ENCODE peak calls at places on chromosomes 11 and 22, in five cellular contexts. A is tibial nerve; Q is stomach; W is psoas muscle; S is CD8-positive, alpha-beta memory T cell. B is an unnamed sample.

GRCh38 chr11:2801711-2802388 is 83.7 kb downstream of the CDKN1C start:
- DNase-seq in Q (peak; percentile 23), S (no peak), W (peak; percentile 28), A (no peak), B (peak; percentile 8)

GRCh38 chr11:31493235-31493634 is 16.2 kb downstream of the IMMP1L start:
- DNase-seq in W (no peak), A (no peak), Q (no peak), S (no peak), B (no peak)

GRCh38 chr11:21604564-21604963 is 588.3 kb upstream of the ANO5 start:
- DNase-seq in S (no peak), Q (no peak), A (no peak), W (no peak), B (no peak)

GRCh38 chr22:31344369-31345330 is 1.5 kb downstream of the PATZ1 start:
- DNase-seq in A (peak; percentile 51), Q (peak; percentile 63), W (peak; percentile 68), S (peak; percentile 21), B (no peak)

GRCh38 chr22:46908641-46909107 is 146.2 kb downstream of the TBC1D22A start:
- DNase-seq in S (no peak), A (no peak), W (no peak), Q (no peak), B (no peak)

GRCh38 chr22:25514436-25514835 is 50.0 kb upstream of the GRK3 start:
- DNase-seq in A (no peak), W (no peak), S (no peak), Q (no peak), B (no peak)

GRCh38 chr11:130474637-130475400 is 26.4 kb downstream of the ADAMTS15 start:
- DNase-seq in Q (no peak), S (no peak), A (no peak), W (no peak), B (no peak)

GRCh38 chr11:65766535-65766934 is 14.2 kb downstream of the AP5B1 start:
- DNase-seq in W (no peak), S (no peak), A (no peak), Q (no peak), B (no peak)

GRCh38 chr22:31286360-31287255 is 5.7 kb downstream of the PIK3IP1 start:
- DNase-seq in S (peak; percentile 80), W (no peak), A (peak; percentile 55), Q (no peak), B (no peak)

GRCh38 chr22:20015971-20016733 is 471 bp downstream of the ARVCF start:
- DNase-seq in Q (peak; percentile 47), S (no peak), A (no peak), W (peak; percentile 66), B (peak; percentile 67)

GRCh38 chr11:100805509-100806199 is 118.6 kb downstream of the ARHGAP42 start:
- DNase-seq in S (no peak), Q (no peak), W (no peak), A (no peak), B (no peak)

GRCh38 chr22:43474161-43475101 is 62.6 kb downstream of the MPPED1 start:
- DNase-seq in A (no peak), S (no peak), W (no peak), Q (no peak), B (no peak)

GRCh38 chr11:110892741-110893285 is 180.6 kb upstream of the ARHGAP20 start:
- DNase-seq in W (no peak), S (no peak), A (no peak), Q (peak; percentile 43), B (no peak)

GRCh38 chr11:86916330-86916729 is 38.9 kb downstream of the FZD4 start:
- DNase-seq in Q (no peak), S (no peak), A (peak; percentile 17), W (no peak), B (no peak)

GRCh38 chr22:26995222-26995621 is 337.8 kb downstream of the MIAT start:
- DNase-seq in S (no peak), Q (no peak), A (no peak), W (no peak), B (no peak)
- H3K4me3 ChIP-seq in S (no peak overlapping the region), Q (no peak overlapping the region), A (no peak overlapping the region), W (no peak overlapping the region), B (no peak overlapping the region)

DNA sequence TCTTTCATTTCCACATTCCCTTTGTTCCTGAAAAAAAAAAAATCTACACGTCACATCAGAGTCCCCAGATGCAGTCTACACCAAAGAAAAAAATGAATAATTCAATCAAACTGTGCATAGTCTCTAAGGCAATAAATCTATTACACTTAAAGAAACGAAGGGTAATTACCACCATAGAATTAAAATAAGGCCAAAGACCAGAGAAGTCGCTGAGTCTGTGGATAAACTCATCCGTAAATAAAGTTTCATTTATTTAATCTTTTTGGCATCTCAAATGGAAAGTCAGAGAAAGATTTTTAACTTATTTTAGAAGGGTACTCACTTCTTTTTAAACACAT is 126.2 kb upstream of the C11orf58 start:
- DNase-seq in W (no peak), S (no peak), Q (no peak), A (no peak), B (no peak)
- H3K27ac ChIP-seq in W (no peak overlapping the region), S (no peak overlapping the region), Q (no peak overlapping the region), A (no peak overlapping the region), B (no peak overlapping the region)

GRCh38 chr11:134205729-134206128 is 18.0 kb downstream of the NCAPD3 start:
- DNase-seq in Q (no peak), A (no peak), S (no peak), W (no peak), B (no peak)

GRCh38 chr11:134202661-134203060 is 21.1 kb downstream of the NCAPD3 start:
- DNase-seq in S (no peak), A (no peak), Q (no peak), W (no peak), B (peak; percentile 38)

GRCh38 chr11:134196756-134197155 is 27.0 kb downstream of the NCAPD3 start:
- DNase-seq in Q (no peak), A (no peak), W (no peak), S (no peak), B (no peak)

GRCh38 chr11:134199531-134199930 is 24.2 kb downstream of the NCAPD3 start:
- DNase-seq in A (no peak), S (no peak), W (no peak), Q (no peak), B (no peak)

DNA sequence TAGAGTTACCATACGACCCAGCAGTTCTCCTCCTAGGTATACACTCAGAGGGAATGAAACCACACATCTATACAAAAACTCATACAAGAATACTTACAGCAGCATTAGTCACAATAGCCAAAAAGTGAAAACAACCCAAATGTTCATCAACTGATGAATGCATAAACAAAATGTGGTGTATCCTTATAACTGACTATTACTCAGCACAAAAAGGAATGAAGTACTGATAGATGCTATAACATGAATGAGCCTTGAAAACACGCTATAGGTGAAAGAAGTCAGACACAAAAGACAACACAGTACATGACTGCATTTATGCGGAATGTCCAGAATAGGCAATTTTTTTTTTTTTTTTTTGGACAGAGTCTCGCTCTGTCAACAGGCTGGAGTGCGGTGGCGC is 23.1 kb downstream of the NCAPD3 start:
- DNase-seq in Q (no peak), W (no peak), S (no peak), A (no peak), B (no peak)
- H3K36me3 ChIP-seq in Q (peaks cover 73% of the 10 kb centered on the region), W (peaks cover 71% of the 10 kb centered on the region), S (peaks cover 27% of the 10 kb centered on the region), A (peaks cover 9% of the 10 kb centered on the region), B (peaks cover 79% of the 10 kb centered on the region)

GRCh38 chr22:36715647-36716046 is 12.1 kb upstream of the CACNG2 start:
- DNase-seq in W (no peak), S (no peak), A (no peak), Q (no peak), B (no peak)

DNA sequence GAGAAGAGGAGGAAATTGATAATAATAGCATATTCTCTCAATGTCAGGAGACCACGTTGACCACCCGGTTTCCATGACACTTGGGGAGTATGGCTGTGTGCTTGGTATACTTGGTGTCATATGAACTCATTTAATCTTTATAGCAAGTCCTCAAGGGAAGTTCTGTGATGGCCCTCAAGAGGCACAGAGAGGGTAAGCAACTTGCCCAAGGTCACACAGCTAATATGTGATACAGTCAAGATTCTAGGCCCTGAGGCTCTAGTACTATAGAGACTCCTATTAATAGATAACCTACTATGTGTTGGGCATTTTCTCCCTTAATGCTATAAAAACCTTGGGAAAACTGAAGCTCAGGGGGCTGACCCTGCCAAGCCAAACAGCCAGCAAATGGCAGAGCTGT is 10.6 kb upstream of the CACNG2 start:
- DNase-seq in A (no peak), Q (no peak), S (no peak), W (no peak), B (no peak)
- H3K4me3 ChIP-seq in A (no peak overlapping the region), Q (no peak overlapping the region), S (no peak overlapping the region), W (no peak overlapping the region), B (no peak overlapping the region)

GRCh38 chr11:12110714-12111481 is 508 bp downstream of the MICAL2 start:
- DNase-seq in A (no peak), W (peak; percentile 63), S (no peak), Q (no peak), B (no peak)

GRCh38 chr11:12110201-12110713 is at the start of gene MICAL2:
- DNase-seq in A (peak; percentile 68), S (peak; percentile 84), Q (peak; percentile 91), W (peak; percentile 94), B (peak; percentile 86)

GRCh38 chr11:12111482-12112149 is 1.2 kb downstream of the MICAL2 start:
- DNase-seq in Q (no peak), A (no peak), W (no peak), S (no peak), B (no peak)

GRCh38 chr11:12108875-12109453 is 1.4 kb upstream of the MICAL2 start:
- DNase-seq in A (no peak), Q (no peak), S (no peak), W (no peak), B (no peak)

DNA sequence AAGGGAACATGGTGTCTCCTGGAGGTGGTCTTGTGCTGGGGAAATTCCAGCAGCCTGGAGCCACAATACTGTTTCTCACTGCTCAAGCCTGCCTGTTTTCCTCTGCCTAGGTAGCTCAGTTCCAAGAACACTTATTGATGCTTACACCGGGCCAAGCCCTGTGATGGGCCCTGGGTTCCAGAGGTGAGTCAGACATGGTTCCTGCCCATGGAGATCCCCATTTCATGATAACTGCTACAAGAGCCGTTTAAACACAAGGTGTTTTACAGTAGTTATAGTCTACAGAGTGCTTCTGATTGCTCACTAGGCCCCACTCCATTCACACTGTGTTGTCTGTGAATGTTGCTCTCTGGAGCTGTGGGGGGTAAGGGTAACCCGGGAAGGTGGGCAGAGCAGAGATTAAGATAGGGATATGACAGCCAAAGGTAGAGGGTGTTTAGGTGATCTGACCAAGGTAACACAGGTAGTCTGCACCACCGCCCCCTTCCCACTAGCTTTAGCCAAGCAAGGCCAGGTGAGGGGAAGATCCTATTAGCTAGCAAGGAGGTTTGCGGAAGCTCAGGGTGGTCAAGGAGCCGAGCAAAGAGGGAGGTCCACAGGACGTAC is 696 bp upstream of the MICAL2 start:
- DNase-seq in A (no peak), S (no peak), Q (no peak), W (no peak), B (no peak)
- H3K27ac ChIP-seq in A (peak overlapping the region; percentile 80), S (peak overlapping the region; percentile 24), Q (peak overlapping the region; percentile 97), W (peak overlapping the region; percentile 85), B (no peak overlapping the region)